ENCODE peak calls at places on chromosomes 11 and 22, in nine cellular contexts. H is ACHN; N is ELF-1; Y is NCI-H146; S is HAP-1; B is COR-L47; I is stimulated activated CD4-positive, alpha-beta T cell treated with anti-CD3 and anti-CD28 coated beads, TNF-alpha, amount 100 ng/mL, for 48 hours; T is EH; O is memory B cell. R is an unnamed sample.
A peak's percentile ranks its signal among the peaks of the same experiment; 100 is the strongest.

GRCh38 chr11:3674189-3674588 is 3.0 kb upstream of the CHRNA10 start:
- DNase-seq in H (peak; percentile 64), N (peak; percentile 18), Y (no peak), S (no peak), B (no peak), I (no peak), T (peak; percentile 47), O (no peak), R (no peak)

GRCh38 chr22:30305519-30305905 is 16.2 kb upstream of the CASTOR1 start:
- DNase-seq in H (no peak), N (peak; percentile 26), Y (no peak), S (no peak), B (no peak), I (no peak), T (peak; percentile 50), O (no peak), R (peak; percentile 34)

GRCh38 chr22:49694462-49695260 is 133.0 kb downstream of the BRD1 start:
- DNase-seq in H (no peak), N (no peak), Y (no peak), S (no peak), B (no peak), I (no peak), T (no peak), O (no peak), R (no peak)

GRCh38 chr11:122365545-122366380 is 249.7 kb upstream of the BLID start:
- DNase-seq in H (no peak), N (no peak), Y (no peak), S (peak; percentile 41), B (no peak), I (no peak), T (no peak), O (no peak), R (no peak)

GRCh38 chr11:123454060-123454651 is 24.1 kb downstream of the GRAMD1B start:
- DNase-seq in H (no peak), N (peak; percentile 85), Y (no peak), S (peak; percentile 63), B (no peak), I (peak; percentile 56), T (peak; percentile 88), O (no peak), R (peak; percentile 43)

GRCh38 chr22:17777005-17777716 is 2.9 kb upstream of the BID start:
- DNase-seq in H (no peak), N (no peak), Y (no peak), S (no peak), B (no peak), I (no peak), T (no peak), O (peak; percentile 71), R (peak; percentile 50)

GRCh38 chr11:83521647-83522596 is 235.8 kb upstream of the CCDC90B start:
- DNase-seq in H (peak; percentile 8), N (peak; percentile 43), Y (no peak), S (peak; percentile 11), B (peak; percentile 29), I (no peak), T (peak; percentile 39), O (no peak), R (no peak)

GRCh38 chr22:40412441-40412840 is 42.0 kb downstream of the SGSM3 start:
- DNase-seq in H (no peak), N (no peak), Y (no peak), S (no peak), B (no peak), I (no peak), T (no peak), O (peak; percentile 50), R (no peak)

GRCh38 chr11:68753300-68753699 is 2.0 kb upstream of the TESMIN start:
- DNase-seq in H (no peak), N (no peak), Y (peak; percentile 38), S (no peak), B (no peak), I (no peak), T (no peak), O (no peak), R (no peak)

GRCh38 chr22:35930933-35931332 is 97.7 kb downstream of the RBFOX2 start:
- DNase-seq in H (peak; percentile 68), N (no peak), Y (peak; percentile 59), S (no peak), B (peak; percentile 25), I (no peak), T (peak; percentile 82), O (no peak), R (no peak)

GRCh38 chr11:16789061-16789415 is 50.6 kb downstream of the C11orf58 start:
- DNase-seq in H (no peak), N (no peak), Y (no peak), S (no peak), B (no peak), I (no peak), T (no peak), O (no peak), R (no peak)

GRCh38 chr22:22032906-22033802 is 50.6 kb upstream of the TOP3B start:
- DNase-seq in H (no peak), N (no peak), Y (no peak), S (no peak), B (no peak), I (no peak), T (no peak), O (no peak), R (no peak)

GRCh38 chr11:293852-294661 is 5.1 kb downstream of the PGGHG start:
- DNase-seq in H (no peak), N (no peak), Y (no peak), S (no peak), B (no peak), I (no peak), T (no peak), O (no peak), R (no peak)